ENCODE peak calls at places on chromosomes 1 and 21, in eight cellular contexts. Q is aorta; W is NT2/D1; D is lung microvascular endothelial cell; X is NCI-H345; F is stomach; Z is AG04450; K is stimulated activated CD4-positive, alpha-beta T cell treated with anti-CD3 and anti-CD28 coated beads, Interleukin-12 subunit alpha, Interleukin-12 subunit beta, amount 100 ng/mL, for 4 hours. J is an unnamed sample.

GRCh38 chr1:147292635-147293251 is 50.3 kb downstream of the CHD1L start:
- DNase-seq in Q (peak; percentile 53), W (no peak), D (peak; percentile 94), X (no peak), F (no peak), Z (peak; percentile 86), K (no peak), J (no peak)

GRCh38 chr1:89274431-89274857 is 1.8 kb upstream of the GBP5 start:
- DNase-seq in Q (no peak), W (no peak), D (peak; percentile 61), X (no peak), F (no peak), Z (no peak), K (no peak), J (no peak)

GRCh38 chr1:3632298-3632697 is 7.5 kb downstream of the TPRG1L start:
- DNase-seq in Q (peak; percentile 37), W (no peak), D (no peak), X (no peak), F (no peak), Z (no peak), K (no peak), J (no peak)

GRCh38 chr1:112702420-112703261 is 4.3 kb downstream of the RHOC start:
- DNase-seq in Q (no peak), W (no peak), D (no peak), X (no peak), F (peak; percentile 18), Z (no peak), K (no peak), J (no peak)

GRCh38 chr1:177490240-177490639 is 319.5 kb downstream of the BRINP2 start:
- DNase-seq in Q (no peak), W (no peak), D (no peak), X (no peak), F (no peak), Z (no peak), K (no peak), J (no peak)

GRCh38 chr1:226945106-226945857 is 5.2 kb downstream of the COQ8A start:
- DNase-seq in Q (no peak), W (no peak), D (peak; percentile 49), X (peak; percentile 84), F (peak; percentile 91), Z (no peak), K (no peak), J (no peak)

GRCh38 chr1:64480999-64481772 is 11.3 kb downstream of the CACHD1 start:
- DNase-seq in Q (no peak), W (no peak), D (no peak), X (no peak), F (no peak), Z (no peak), K (no peak), J (no peak)

GRCh38 chr1:15757575-15758401 is 807 bp upstream of the FBLIM1 start:
- DNase-seq in Q (no peak), W (no peak), D (peak; percentile 50), X (no peak), F (no peak), Z (no peak), K (no peak), J (no peak)

GRCh38 chr1:172121071-172121717 is 279.9 kb downstream of the DNM3 start:
- DNase-seq in Q (no peak), W (no peak), D (no peak), X (no peak), F (no peak), Z (no peak), K (no peak), J (no peak)

GRCh38 chr1:40076895-40077312 is 20.1 kb downstream of the PPT1 start:
- DNase-seq in Q (no peak), W (no peak), D (no peak), X (no peak), F (no peak), Z (peak; percentile 49), K (no peak), J (no peak)

GRCh38 chr21:27425574-27425973 is 458.7 kb upstream of the ADAMTS5 start:
- DNase-seq in Q (no peak), W (no peak), D (peak; percentile 7), X (no peak), F (no peak), Z (peak; percentile 8), K (no peak), J (no peak)

GRCh38 chr1:201281573-201281972 is 1.7 kb upstream of the PKP1 start:
- DNase-seq in Q (no peak), W (no peak), D (no peak), X (no peak), F (peak; percentile 40), Z (no peak), K (no peak), J (no peak)

GRCh38 chr1:31574749-31575372 is 1.5 kb upstream of the TINAGL1 start:
- DNase-seq in Q (no peak), W (no peak), D (no peak), X (no peak), F (no peak), Z (no peak), K (no peak), J (no peak)

GRCh38 chr1:31623365-31623764 is 5.9 kb downstream of the HCRTR1 start:
- DNase-seq in Q (no peak), W (no peak), D (no peak), X (no peak), F (no peak), Z (no peak), K (no peak), J (no peak)

GRCh38 chr1:9537863-9538668 is 1.2 kb upstream of the SLC25A33 start:
- DNase-seq in Q (no peak), W (no peak), D (peak; percentile 31), X (no peak), F (peak; percentile 61), Z (no peak), K (no peak), J (no peak)

GRCh38 chr1:21175670-21176581 is 771 bp downstream of the EIF4G3 start:
- DNase-seq in Q (peak; percentile 59), W (no peak), D (peak; percentile 54), X (peak; percentile 18), F (peak; percentile 37), Z (no peak), K (peak; percentile 49), J (no peak)

GRCh38 chr1:229059671-229060079 is 211.2 kb upstream of the RAB4A start:
- DNase-seq in Q (peak; percentile 74), W (no peak), D (peak; percentile 93), X (no peak), F (no peak), Z (no peak), K (no peak), J (no peak)

GRCh38 chr1:202976633-202977032 is 9.6 kb upstream of the CYB5R1 start:
- DNase-seq in Q (no peak), W (no peak), D (no peak), X (no peak), F (no peak), Z (no peak), K (no peak), J (no peak)

GRCh38 chr1:39124282-39124681 is 80.2 kb upstream of the MACF1 start:
- DNase-seq in Q (no peak), W (no peak), D (no peak), X (no peak), F (no peak), Z (no peak), K (no peak), J (no peak)

GRCh38 chr1:116316373-116316772 is 56.7 kb upstream of the ATP1A1 start:
- DNase-seq in Q (no peak), W (no peak), D (no peak), X (no peak), F (no peak), Z (no peak), K (no peak), J (no peak)

GRCh38 chr1:33335020-33335419 is 14.1 kb upstream of the A3GALT2 start:
- DNase-seq in Q (no peak), W (no peak), D (no peak), X (no peak), F (no peak), Z (no peak), K (no peak), J (no peak)

GRCh38 chr1:97759078-97759477 is 161.8 kb downstream of the DPYD start:
- DNase-seq in Q (no peak), W (no peak), D (no peak), X (no peak), F (no peak), Z (no peak), K (no peak), J (no peak)

GRCh38 chr1:26775666-26776065 is 12.1 kb upstream of the PIGV start:
- DNase-seq in Q (no peak), W (no peak), D (no peak), X (no peak), F (no peak), Z (no peak), K (no peak), J (no peak)

GRCh38 chr1:237341391-237341790 is 299.4 kb downstream of the RYR2 start:
- DNase-seq in Q (no peak), W (peak; percentile 55), D (no peak), X (no peak), F (no peak), Z (no peak), K (no peak), J (no peak)

GRCh38 chr1:64004451-64004850 is 199.0 kb upstream of the UBE2U start:
- DNase-seq in Q (no peak), W (peak; percentile 32), D (no peak), X (no peak), F (no peak), Z (no peak), K (no peak), J (no peak)

GRCh38 chr1:229596961-229597699 is 28.8 kb downstream of the TAF5L start:
- DNase-seq in Q (peak; percentile 85), W (no peak), D (no peak), X (no peak), F (no peak), Z (no peak), K (no peak), J (no peak)

GRCh38 chr1:118659646-118660045 is 328.5 kb downstream of the TBX15 start:
- DNase-seq in Q (no peak), W (no peak), D (peak; percentile 16), X (peak; percentile 26), F (no peak), Z (no peak), K (no peak), J (no peak)

J was measured in iPS DF 6.9.